ENCODE peak calls at places on chromosomes 2 and 18, in four cellular contexts. One of them, this sample, is unnamed.

GRCh38 chr2:42810971-42811865 is 18.8 kb upstream of the HAAO start:
- DNase-seq in fibroblast of mammary gland: peak
- DNase-seq in activated T-cell treated with anti-CD3 and anti-CD28 coated beads, Interleukin-2, amount 50 U/mL, for 1 hour: no peak
- DNase-seq in COR-L47: peak
- DNase-seq in this sample: no peak

GRCh38 chr2:104769096-104769495 is 84.8 kb upstream of the POU3F3 start:
- DNase-seq in fibroblast of mammary gland: peak
- DNase-seq in activated T-cell treated with anti-CD3 and anti-CD28 coated beads, Interleukin-2, amount 50 U/mL, for 1 hour: no peak
- DNase-seq in COR-L47: no peak
- DNase-seq in this sample: no peak

GRCh38 chr2:59851848-59852475 is 701.5 kb downstream of the BCL11A start:
- DNase-seq in fibroblast of mammary gland: no peak
- DNase-seq in activated T-cell treated with anti-CD3 and anti-CD28 coated beads, Interleukin-2, amount 50 U/mL, for 1 hour: no peak
- DNase-seq in COR-L47: no peak
- DNase-seq in this sample: no peak

GRCh38 chr2:74222300-74222650 is 23.9 kb downstream of the MTHFD2 start:
- DNase-seq in fibroblast of mammary gland: no peak
- DNase-seq in activated T-cell treated with anti-CD3 and anti-CD28 coated beads, Interleukin-2, amount 50 U/mL, for 1 hour: no peak
- DNase-seq in COR-L47: no peak
- DNase-seq in this sample: no peak

GRCh38 chr2:43346619-43347018 is 120.2 kb upstream of the ZFP36L2 start:
- DNase-seq in fibroblast of mammary gland: no peak
- DNase-seq in activated T-cell treated with anti-CD3 and anti-CD28 coated beads, Interleukin-2, amount 50 U/mL, for 1 hour: no peak
- DNase-seq in COR-L47: no peak
- DNase-seq in this sample: no peak

GRCh38 chr2:46866770-46867246 is 48.8 kb downstream of the MCFD2 start:
- DNase-seq in fibroblast of mammary gland: peak
- DNase-seq in activated T-cell treated with anti-CD3 and anti-CD28 coated beads, Interleukin-2, amount 50 U/mL, for 1 hour: no peak
- DNase-seq in COR-L47: no peak
- DNase-seq in this sample: no peak

GRCh38 chr2:172496096-172496709 is 59.7 kb upstream of the PDK1 start:
- DNase-seq in fibroblast of mammary gland: no peak
- DNase-seq in activated T-cell treated with anti-CD3 and anti-CD28 coated beads, Interleukin-2, amount 50 U/mL, for 1 hour: peak
- DNase-seq in COR-L47: no peak
- DNase-seq in this sample: no peak

GRCh38 chr2:24269270-24269669 is 91.1 kb downstream of the ITSN2 start:
- DNase-seq in fibroblast of mammary gland: peak
- DNase-seq in activated T-cell treated with anti-CD3 and anti-CD28 coated beads, Interleukin-2, amount 50 U/mL, for 1 hour: no peak
- DNase-seq in COR-L47: no peak
- DNase-seq in this sample: no peak

GRCh38 chr18:72155327-72155726 is 388.8 kb downstream of the CBLN2 start:
- DNase-seq in fibroblast of mammary gland: peak
- DNase-seq in activated T-cell treated with anti-CD3 and anti-CD28 coated beads, Interleukin-2, amount 50 U/mL, for 1 hour: no peak
- DNase-seq in COR-L47: peak
- DNase-seq in this sample: no peak

GRCh38 chr2:208359632-208359986 is 47.0 kb upstream of the PTH2R start:
- DNase-seq in fibroblast of mammary gland: no peak
- DNase-seq in activated T-cell treated with anti-CD3 and anti-CD28 coated beads, Interleukin-2, amount 50 U/mL, for 1 hour: no peak
- DNase-seq in COR-L47: no peak
- DNase-seq in this sample: no peak

GRCh38 chr2:119158563-119159347 is at the start of gene C1QL2:
- DNase-seq in fibroblast of mammary gland: no peak
- DNase-seq in activated T-cell treated with anti-CD3 and anti-CD28 coated beads, Interleukin-2, amount 50 U/mL, for 1 hour: no peak
- DNase-seq in COR-L47: peak
- DNase-seq in this sample: no peak

GRCh38 chr2:52968043-52968442 is 799.6 kb upstream of the CHAC2 start:
- DNase-seq in fibroblast of mammary gland: no peak
- DNase-seq in activated T-cell treated with anti-CD3 and anti-CD28 coated beads, Interleukin-2, amount 50 U/mL, for 1 hour: no peak
- DNase-seq in COR-L47: no peak
- DNase-seq in this sample: no peak

GRCh38 chr2:74756356-74756890 is 77.5 kb upstream of the HK2 start:
- DNase-seq in fibroblast of mammary gland: no peak
- DNase-seq in activated T-cell treated with anti-CD3 and anti-CD28 coated beads, Interleukin-2, amount 50 U/mL, for 1 hour: no peak
- DNase-seq in COR-L47: no peak
- DNase-seq in this sample: no peak

GRCh38 chr18:808086-808485 is 4.0 kb downstream of the YES1 start:
- DNase-seq in fibroblast of mammary gland: peak
- DNase-seq in activated T-cell treated with anti-CD3 and anti-CD28 coated beads, Interleukin-2, amount 50 U/mL, for 1 hour: no peak
- DNase-seq in COR-L47: peak
- DNase-seq in this sample: no peak

GRCh38 chr2:164599954-164600589 is 21.2 kb downstream of the GRB14 start:
- DNase-seq in fibroblast of mammary gland: peak
- DNase-seq in activated T-cell treated with anti-CD3 and anti-CD28 coated beads, Interleukin-2, amount 50 U/mL, for 1 hour: no peak
- DNase-seq in COR-L47: peak
- DNase-seq in this sample: peak

GRCh38 chr2:28662468-28663095 is 89.0 kb upstream of the PPP1CB start:
- DNase-seq in fibroblast of mammary gland: peak
- DNase-seq in activated T-cell treated with anti-CD3 and anti-CD28 coated beads, Interleukin-2, amount 50 U/mL, for 1 hour: no peak
- DNase-seq in COR-L47: no peak
- DNase-seq in this sample: no peak

GRCh38 chr2:152620218-152620617 is 97.0 kb downstream of the PRPF40A start:
- DNase-seq in fibroblast of mammary gland: peak
- DNase-seq in activated T-cell treated with anti-CD3 and anti-CD28 coated beads, Interleukin-2, amount 50 U/mL, for 1 hour: no peak
- DNase-seq in COR-L47: no peak
- DNase-seq in this sample: no peak

GRCh38 chr2:218859556-218859993 is at the start of gene WNT6:
- DNase-seq in fibroblast of mammary gland: no peak
- DNase-seq in activated T-cell treated with anti-CD3 and anti-CD28 coated beads, Interleukin-2, amount 50 U/mL, for 1 hour: no peak
- DNase-seq in COR-L47: no peak
- DNase-seq in this sample: no peak

GRCh38 chr2:101728865-101729264 is 31.4 kb downstream of the MAP4K4 start:
- DNase-seq in fibroblast of mammary gland: no peak
- DNase-seq in activated T-cell treated with anti-CD3 and anti-CD28 coated beads, Interleukin-2, amount 50 U/mL, for 1 hour: no peak
- DNase-seq in COR-L47: no peak
- DNase-seq in this sample: no peak

GRCh38 chr2:187687585-187687984 is 133.3 kb upstream of the TFPI start:
- DNase-seq in fibroblast of mammary gland: no peak
- DNase-seq in activated T-cell treated with anti-CD3 and anti-CD28 coated beads, Interleukin-2, amount 50 U/mL, for 1 hour: no peak
- DNase-seq in COR-L47: no peak
- DNase-seq in this sample: no peak

GRCh38 chr2:96549967-96550786 is 13.6 kb downstream of the ARID5A start:
- DNase-seq in fibroblast of mammary gland: no peak
- DNase-seq in activated T-cell treated with anti-CD3 and anti-CD28 coated beads, Interleukin-2, amount 50 U/mL, for 1 hour: peak
- DNase-seq in COR-L47: peak
- DNase-seq in this sample: no peak

GRCh38 chr2:58313926-58314325 is 72.8 kb upstream of the FANCL start:
- DNase-seq in fibroblast of mammary gland: no peak
- DNase-seq in activated T-cell treated with anti-CD3 and anti-CD28 coated beads, Interleukin-2, amount 50 U/mL, for 1 hour: no peak
- DNase-seq in COR-L47: no peak
- DNase-seq in this sample: no peak

GRCh38 chr2:71787476-71788185 is 334.3 kb downstream of the DYSF start:
- DNase-seq in fibroblast of mammary gland: no peak
- DNase-seq in activated T-cell treated with anti-CD3 and anti-CD28 coated beads, Interleukin-2, amount 50 U/mL, for 1 hour: no peak
- DNase-seq in COR-L47: no peak
- DNase-seq in this sample: no peak

GRCh38 chr2:68465081-68465916 is 1.8 kb downstream of the FBXO48 start:
- DNase-seq in fibroblast of mammary gland: peak
- DNase-seq in activated T-cell treated with anti-CD3 and anti-CD28 coated beads, Interleukin-2, amount 50 U/mL, for 1 hour: no peak
- DNase-seq in COR-L47: no peak
- DNase-seq in this sample: no peak

GRCh38 chr2:11530864-11531451 is 2.9 kb upstream of the GREB1 start:
- DNase-seq in fibroblast of mammary gland: peak
- DNase-seq in activated T-cell treated with anti-CD3 and anti-CD28 coated beads, Interleukin-2, amount 50 U/mL, for 1 hour: no peak
- DNase-seq in COR-L47: no peak
- DNase-seq in this sample: no peak

GRCh38 chr2:9336209-9336533 is 87.2 kb downstream of the ITGB1BP1 start:
- DNase-seq in fibroblast of mammary gland: peak
- DNase-seq in activated T-cell treated with anti-CD3 and anti-CD28 coated beads, Interleukin-2, amount 50 U/mL, for 1 hour: no peak
- DNase-seq in COR-L47: peak
- DNase-seq in this sample: peak

GRCh38 chr2:119424284-119425118 is 7.2 kb upstream of the TMEM37 start:
- DNase-seq in fibroblast of mammary gland: no peak
- DNase-seq in activated T-cell treated with anti-CD3 and anti-CD28 coated beads, Interleukin-2, amount 50 U/mL, for 1 hour: no peak
- DNase-seq in COR-L47: no peak
- DNase-seq in this sample: no peak

This sample was measured in NCI-H2081 treated with DMSO at 0.1 percent for 48 hours.